ENCODE peak calls at places on chromosome 22, in six cellular contexts. U is NB4, I is HCT116, T is Peyer's patch, E is K562, N is esophagus squamous epithelium. D is an unnamed sample.

GRCh38 chr22:37933711-37934376 is 19.6 kb downstream of the C22orf23 start:
- DNase-seq in U (peak; percentile 94), I (peak; percentile 83), T (peak; percentile 94), E (peak; percentile 91), N (peak; percentile 31), D (peak; percentile 78)

GRCh38 chr22:32378703-32379272 is 21.1 kb downstream of the RFPL3 start:
- DNase-seq in U (peak; percentile 44), I (peak; percentile 54), T (peak; percentile 58), E (peak; percentile 72), N (no peak), D (peak; percentile 35)

GRCh38 chr22:48953103-48953720 is 874.5 kb downstream of the BRD1 start:
- DNase-seq in U (no peak), I (no peak), T (no peak), E (no peak), N (no peak), D (no peak)

GRCh38 chr22:25366876-25367466 is 147.5 kb downstream of the CRYBB2 start:
- DNase-seq in U (peak; percentile 29), I (no peak), T (no peak), E (no peak), N (no peak), D (no peak)

GRCh38 chr22:33837806-33838205 is 82.5 kb downstream of the LARGE1 start:
- DNase-seq in U (no peak), I (no peak), T (no peak), E (no peak), N (no peak), D (no peak)

GRCh38 chr22:26912985-26913384 is 255.6 kb downstream of the MIAT start:
- DNase-seq in U (no peak), I (no peak), T (no peak), E (no peak), N (no peak), D (no peak)

GRCh38 chr22:25137577-25138525 is 61.8 kb upstream of the CRYBB3 start:
- DNase-seq in U (peak; percentile 14), I (peak; percentile 4), T (no peak), E (peak; percentile 18), N (no peak), D (no peak)

GRCh38 chr22:23168381-23169031 is 11.8 kb upstream of the BCR start:
- DNase-seq in U (no peak), I (no peak), T (no peak), E (no peak), N (no peak), D (no peak)

GRCh38 chr22:44057411-44057987 is 33.4 kb downstream of the PARVB start:
- DNase-seq in U (no peak), I (no peak), T (no peak), E (no peak), N (no peak), D (no peak)

GRCh38 chr22:17576475-17576874 is 13.2 kb downstream of the SLC25A18 start:
- DNase-seq in U (no peak), I (no peak), T (no peak), E (peak; percentile 32), N (no peak), D (peak; percentile 67)

GRCh38 chr22:43446881-43447280 is 35.1 kb downstream of the MPPED1 start:
- DNase-seq in U (no peak), I (no peak), T (no peak), E (no peak), N (no peak), D (no peak)

GRCh38 chr22:43449831-43450225 is 38.0 kb downstream of the MPPED1 start:
- DNase-seq in U (no peak), I (no peak), T (no peak), E (no peak), N (no peak), D (no peak)

GRCh38 chr22:31321421-31321820 is 24.7 kb downstream of the PATZ1 start:
- DNase-seq in U (no peak), I (no peak), T (no peak), E (no peak), N (no peak), D (no peak)

GRCh38 chr22:16829985-16830384 is 4.8 kb upstream of the XKR3 start:
- DNase-seq in U (no peak), I (no peak), T (no peak), E (no peak), N (no peak), D (no peak)

GRCh38 chr22:28544431-28544868 is 135.2 kb downstream of the TTC28 start:
- DNase-seq in U (no peak), I (no peak), T (no peak), E (peak; percentile 31), N (no peak), D (no peak)

GRCh38 chr22:42520663-42521546 is 1.3 kb upstream of the RRP7A start:
- DNase-seq in U (no peak), I (no peak), T (no peak), E (no peak), N (no peak), D (no peak)

GRCh38 chr22:41857160-41857859 is 24.4 kb downstream of the SREBF2 start:
- DNase-seq in U (peak; percentile 95), I (peak; percentile 65), T (no peak), E (peak; percentile 79), N (no peak), D (peak; percentile 58)

GRCh38 chr22:17013396-17014100 is 5.5 kb upstream of the GAB4 start:
- DNase-seq in U (no peak), I (no peak), T (no peak), E (no peak), N (no peak), D (no peak)

GRCh38 chr22:35752833-35753189 is 35.1 kb downstream of the APOL5 start:
- DNase-seq in U (no peak), I (no peak), T (no peak), E (no peak), N (no peak), D (no peak)

GRCh38 chr22:47539374-47539773 is 776.9 kb downstream of the TBC1D22A start:
- DNase-seq in U (no peak), I (no peak), T (no peak), E (no peak), N (no peak), D (no peak)
- TF ChIP-seq POLR2A in U (no peak), I (no peak), T (no peak), E (no peak), N (no peak), D (no peak)

DNA sequence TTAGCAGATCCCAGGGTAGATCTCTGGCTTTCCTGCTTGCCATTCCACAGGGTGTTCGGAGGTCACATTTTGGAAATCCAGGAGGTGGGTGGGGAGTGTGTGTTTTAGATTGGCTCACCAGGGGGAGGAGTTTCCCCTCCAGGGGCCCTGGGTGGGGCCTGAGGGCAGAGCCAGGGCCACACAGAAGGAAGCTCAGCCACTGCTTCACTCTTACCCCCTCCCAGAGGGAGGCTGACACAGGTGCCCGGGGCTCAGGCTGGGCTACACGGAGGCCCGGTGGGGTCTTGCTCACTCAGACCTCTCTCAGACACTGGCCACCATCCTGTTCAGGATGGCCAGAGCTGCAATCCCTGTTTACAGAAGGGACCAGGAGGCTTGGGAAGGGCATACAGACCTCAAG is 2.5 kb downstream of the WNT7B start:
- DNase-seq in U (peak; percentile 33), I (no peak), T (no peak), E (no peak), N (no peak), D (no peak)
- TF ChIP-seq POLR2A in U (no peak), I (no peak), T (no peak), E (no peak), N (no peak), D (no peak)

GRCh38 chr22:36860017-36860416 is 789 bp upstream of the NCF4 start:
- DNase-seq in U (no peak), I (no peak), T (no peak), E (no peak), N (no peak), D (no peak)

GRCh38 chr22:36862251-36863242 is 1.7 kb downstream of the NCF4 start:
- DNase-seq in U (peak; percentile 90), I (no peak), T (no peak), E (no peak), N (no peak), D (no peak)

GRCh38 chr22:36860438-36860820 is 377 bp upstream of the NCF4 start:
- DNase-seq in U (no peak), I (no peak), T (no peak), E (no peak), N (no peak), D (no peak)

GRCh38 chr22:36858966-36859365 is 1.8 kb upstream of the NCF4 start:
- DNase-seq in U (no peak), I (no peak), T (no peak), E (no peak), N (no peak), D (no peak)

GRCh38 chr22:36860821-36861659 is at the start of gene NCF4:
- DNase-seq in U (peak; percentile 98), I (no peak), T (no peak), E (no peak), N (peak; percentile 61), D (no peak)
- TF ChIP-seq POLR2A in U (peak; percentile 59), I (no peak), T (no peak), E (no peak), N (no peak), D (no peak)

DNA sequence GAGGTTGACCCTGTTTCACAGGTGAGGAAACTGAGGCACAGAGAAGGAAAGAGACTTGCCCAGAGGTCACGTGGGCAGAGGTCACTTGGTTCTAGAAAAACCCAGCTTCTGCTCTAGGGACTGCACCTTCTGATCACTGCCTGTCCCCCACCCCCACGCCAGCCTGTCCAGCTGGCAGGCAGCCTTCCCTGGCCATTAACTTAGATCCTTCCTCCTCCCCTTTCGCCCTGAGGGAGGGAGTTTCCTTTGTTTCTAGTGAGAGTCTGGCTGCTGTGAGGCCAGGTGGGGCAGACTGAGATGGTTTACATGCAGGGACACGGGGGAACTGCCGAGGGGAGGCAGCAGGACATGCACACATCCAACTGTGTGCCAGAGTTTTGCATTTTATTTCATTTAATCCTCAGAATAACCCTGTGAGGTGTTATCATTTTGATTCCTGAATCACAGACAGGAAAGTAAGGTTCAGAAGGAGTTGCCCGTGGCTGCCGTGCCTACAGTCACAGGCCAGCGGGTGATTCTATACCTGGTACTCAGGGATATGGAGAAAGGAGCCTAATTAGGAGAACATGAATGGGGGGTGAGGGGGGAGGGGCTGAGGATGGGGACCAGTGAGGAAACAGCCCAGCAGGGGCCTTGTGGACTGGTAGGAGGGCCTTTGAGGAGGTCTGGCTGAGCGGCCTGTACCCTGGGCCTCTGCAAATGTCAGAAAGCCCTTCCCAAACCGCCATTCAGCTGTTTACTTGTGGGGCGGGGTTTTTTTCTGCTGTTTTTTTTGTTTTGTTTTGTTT is 3.4 kb downstream of the FAM83F start:
- DNase-seq in U (no peak), I (no peak), T (peak; percentile 78), E (no peak), N (no peak), D (peak; percentile 61)
- TF ChIP-seq POLR2A in U (no peak), I (no peak), T (no peak), E (no peak), N (no peak), D (no peak)